ENCODE peak calls at places on chromosomes 12 and 14, in six cellular contexts. One of them, this sample, is unnamed.

GRCh38 chr14:67480011-67480410 is 8.5 kb downstream of the TMEM229B start:
- DNase-seq in AG04449: no peak
- DNase-seq in foreskin melanocyte: no peak
- DNase-seq in fibroblast of gingiva: no peak
- DNase-seq in PC-3: no peak
- DNase-seq in SK-MEL-5: no peak
- DNase-seq in this sample: no peak

GRCh38 chr12:99983721-99984258 is 946 bp downstream of the ANKS1B start:
- DNase-seq in AG04449: no peak
- DNase-seq in foreskin melanocyte: no peak
- DNase-seq in fibroblast of gingiva: no peak
- DNase-seq in PC-3: no peak
- DNase-seq in SK-MEL-5: no peak
- DNase-seq in this sample: peak

GRCh38 chr12:460301-461230 is 827 bp downstream of the B4GALNT3 start:
- DNase-seq in AG04449: no peak
- DNase-seq in foreskin melanocyte: no peak
- DNase-seq in fibroblast of gingiva: no peak
- DNase-seq in PC-3: no peak
- DNase-seq in SK-MEL-5: no peak
- DNase-seq in this sample: no peak

GRCh38 chr14:77307099-77307496 is 13.6 kb downstream of the POMT2 start:
- DNase-seq in AG04449: no peak
- DNase-seq in foreskin melanocyte: no peak
- DNase-seq in fibroblast of gingiva: no peak
- DNase-seq in PC-3: no peak
- DNase-seq in SK-MEL-5: no peak
- DNase-seq in this sample: no peak

GRCh38 chr14:96001866-96002510 is 37.2 kb upstream of the C14orf132 start:
- DNase-seq in AG04449: no peak
- DNase-seq in foreskin melanocyte: no peak
- DNase-seq in fibroblast of gingiva: peak
- DNase-seq in PC-3: no peak
- DNase-seq in SK-MEL-5: no peak
- DNase-seq in this sample: no peak

GRCh38 chr14:50058112-50058511 is 58.3 kb downstream of the VCPKMT start:
- DNase-seq in AG04449: no peak
- DNase-seq in foreskin melanocyte: no peak
- DNase-seq in fibroblast of gingiva: no peak
- DNase-seq in PC-3: no peak
- DNase-seq in SK-MEL-5: no peak
- DNase-seq in this sample: no peak

GRCh38 chr12:105580841-105581352 is 250.4 kb downstream of the C12orf75 start:
- DNase-seq in AG04449: no peak
- DNase-seq in foreskin melanocyte: no peak
- DNase-seq in fibroblast of gingiva: no peak
- DNase-seq in PC-3: peak
- DNase-seq in SK-MEL-5: no peak
- DNase-seq in this sample: no peak

GRCh38 chr12:12823308-12823707 is 10.2 kb downstream of the DDX47 start:
- DNase-seq in AG04449: no peak
- DNase-seq in foreskin melanocyte: no peak
- DNase-seq in fibroblast of gingiva: no peak
- DNase-seq in PC-3: peak
- DNase-seq in SK-MEL-5: no peak
- DNase-seq in this sample: no peak

GRCh38 chr12:82413994-82414393 is 55.7 kb downstream of the METTL25 start:
- DNase-seq in AG04449: no peak
- DNase-seq in foreskin melanocyte: no peak
- DNase-seq in fibroblast of gingiva: peak
- DNase-seq in PC-3: peak
- DNase-seq in SK-MEL-5: no peak
- DNase-seq in this sample: no peak

GRCh38 chr12:1744932-1745331 is 54.1 kb downstream of the ADIPOR2 start:
- DNase-seq in AG04449: no peak
- DNase-seq in foreskin melanocyte: no peak
- DNase-seq in fibroblast of gingiva: no peak
- DNase-seq in PC-3: no peak
- DNase-seq in SK-MEL-5: no peak
- DNase-seq in this sample: no peak

GRCh38 chr12:120290541-120291312 is 976 bp downstream of the RNU4-2 start:
- DNase-seq in AG04449: no peak
- DNase-seq in foreskin melanocyte: no peak
- DNase-seq in fibroblast of gingiva: peak
- DNase-seq in PC-3: no peak
- DNase-seq in SK-MEL-5: no peak
- DNase-seq in this sample: peak

GRCh38 chr12:118103601-118104382 is at the start of gene VSIG10:
- DNase-seq in AG04449: no peak
- DNase-seq in foreskin melanocyte: peak
- DNase-seq in fibroblast of gingiva: peak
- DNase-seq in PC-3: peak
- DNase-seq in SK-MEL-5: peak
- DNase-seq in this sample: peak

GRCh38 chr12:80299976-80300375 is 144.1 kb upstream of the PTPRQ start:
- DNase-seq in AG04449: no peak
- DNase-seq in foreskin melanocyte: no peak
- DNase-seq in fibroblast of gingiva: no peak
- DNase-seq in PC-3: no peak
- DNase-seq in SK-MEL-5: no peak
- DNase-seq in this sample: no peak

GRCh38 chr12:62021808-62022207 is 238.4 kb upstream of the USP15 start:
- DNase-seq in AG04449: no peak
- DNase-seq in foreskin melanocyte: no peak
- DNase-seq in fibroblast of gingiva: no peak
- DNase-seq in PC-3: no peak
- DNase-seq in SK-MEL-5: peak
- DNase-seq in this sample: no peak

GRCh38 chr12:124488520-124488919 is 78.9 kb downstream of the NCOR2 start:
- DNase-seq in AG04449: no peak
- DNase-seq in foreskin melanocyte: no peak
- DNase-seq in fibroblast of gingiva: no peak
- DNase-seq in PC-3: no peak
- DNase-seq in SK-MEL-5: no peak
- DNase-seq in this sample: no peak

GRCh38 chr12:114794049-114794558 is 110.1 kb upstream of the TBX3 start:
- DNase-seq in AG04449: no peak
- DNase-seq in foreskin melanocyte: no peak
- DNase-seq in fibroblast of gingiva: no peak
- DNase-seq in PC-3: no peak
- DNase-seq in SK-MEL-5: no peak
- DNase-seq in this sample: no peak

GRCh38 chr12:6553051-6553868 is 2.6 kb downstream of the IFFO1 start:
- DNase-seq in AG04449: no peak
- DNase-seq in foreskin melanocyte: peak
- DNase-seq in fibroblast of gingiva: peak
- DNase-seq in PC-3: no peak
- DNase-seq in SK-MEL-5: peak
- DNase-seq in this sample: no peak